ENCODE peak calls at places on chromosomes 7 and 10, in six cellular contexts. One of them, this sample, is unnamed.

GRCh38 chr10:90642136-90642535 is 215.7 kb downstream of the HTR7 start:
- DNase-seq in SJCRH30: no peak
- DNase-seq in A549: no peak
- DNase-seq in GM23248: no peak
- DNase-seq in CD8-positive, alpha-beta T cell: no peak
- DNase-seq in CD4-positive, CD25-positive, alpha-beta regulatory T cell: no peak
- DNase-seq in this sample: no peak

GRCh38 chr10:69881202-69881601 is 79.5 kb downstream of the COL13A1 start:
- DNase-seq in CD8-positive, alpha-beta T cell: no peak
- DNase-seq in CD4-positive, CD25-positive, alpha-beta regulatory T cell: no peak
- DNase-seq in A549: no peak
- DNase-seq in SJCRH30: no peak
- DNase-seq in GM23248: no peak
- DNase-seq in this sample: no peak

GRCh38 chr10:70331486-70332268 is 47.9 kb upstream of the NPFFR1 start:
- DNase-seq in GM23248: peak; percentile 88
- DNase-seq in A549: peak; percentile 84
- DNase-seq in CD8-positive, alpha-beta T cell: no peak
- DNase-seq in CD4-positive, CD25-positive, alpha-beta regulatory T cell: no peak
- DNase-seq in SJCRH30: peak; percentile 74
- DNase-seq in this sample: peak; percentile 99

GRCh38 chr7:70766109-70766508 is 365.8 kb upstream of the GALNT17 start:
- DNase-seq in GM23248: no peak
- DNase-seq in CD4-positive, CD25-positive, alpha-beta regulatory T cell: no peak
- DNase-seq in A549: no peak
- DNase-seq in SJCRH30: no peak
- DNase-seq in CD8-positive, alpha-beta T cell: no peak
- DNase-seq in this sample: no peak

GRCh38 chr10:17586741-17587720 is 30.1 kb downstream of the HACD1 start:
- DNase-seq in SJCRH30: no peak
- DNase-seq in CD8-positive, alpha-beta T cell: no peak
- DNase-seq in GM23248: peak; percentile 7
- DNase-seq in A549: no peak
- DNase-seq in CD4-positive, CD25-positive, alpha-beta regulatory T cell: no peak
- DNase-seq in this sample: peak; percentile 69

GRCh38 chr7:149865437-149865836 is 8.3 kb upstream of the ATP6V0E2 start:
- DNase-seq in GM23248: no peak
- DNase-seq in SJCRH30: no peak
- DNase-seq in CD4-positive, CD25-positive, alpha-beta regulatory T cell: peak; percentile 71
- DNase-seq in CD8-positive, alpha-beta T cell: peak; percentile 33
- DNase-seq in A549: no peak
- DNase-seq in this sample: no peak

GRCh38 chr7:118094044-118094443 is 89.9 kb upstream of the LSM8 start:
- DNase-seq in SJCRH30: no peak
- DNase-seq in A549: no peak
- DNase-seq in CD8-positive, alpha-beta T cell: no peak
- DNase-seq in GM23248: no peak
- DNase-seq in CD4-positive, CD25-positive, alpha-beta regulatory T cell: no peak
- DNase-seq in this sample: no peak

GRCh38 chr7:157529768-157530560 is 193.2 kb downstream of the DNAJB6 start:
- DNase-seq in GM23248: no peak
- DNase-seq in CD8-positive, alpha-beta T cell: no peak
- DNase-seq in CD4-positive, CD25-positive, alpha-beta regulatory T cell: no peak
- DNase-seq in SJCRH30: no peak
- DNase-seq in A549: no peak
- DNase-seq in this sample: no peak

GRCh38 chr10:24703700-24704099 is 20.0 kb downstream of the ARHGAP21 start:
- DNase-seq in CD4-positive, CD25-positive, alpha-beta regulatory T cell: no peak
- DNase-seq in CD8-positive, alpha-beta T cell: no peak
- DNase-seq in A549: no peak
- DNase-seq in GM23248: peak; percentile 86
- DNase-seq in SJCRH30: no peak
- DNase-seq in this sample: no peak

GRCh38 chr7:47819054-47819920 is 129.0 kb downstream of the PKD1L1 start:
- DNase-seq in SJCRH30: peak; percentile 72
- DNase-seq in CD4-positive, CD25-positive, alpha-beta regulatory T cell: peak; percentile 3
- DNase-seq in CD8-positive, alpha-beta T cell: no peak
- DNase-seq in A549: peak; percentile 82
- DNase-seq in GM23248: peak; percentile 83
- DNase-seq in this sample: peak; percentile 65

GRCh38 chr10:28381465-28381864 is 78.6 kb upstream of the MPP7 start:
- DNase-seq in A549: no peak
- DNase-seq in CD4-positive, CD25-positive, alpha-beta regulatory T cell: no peak
- DNase-seq in SJCRH30: no peak
- DNase-seq in GM23248: no peak
- DNase-seq in CD8-positive, alpha-beta T cell: no peak
- DNase-seq in this sample: no peak

GRCh38 chr10:29694121-29694520 is 59.4 kb upstream of the SVIL start:
- DNase-seq in SJCRH30: no peak
- DNase-seq in CD8-positive, alpha-beta T cell: no peak
- DNase-seq in GM23248: no peak
- DNase-seq in CD4-positive, CD25-positive, alpha-beta regulatory T cell: no peak
- DNase-seq in A549: no peak
- DNase-seq in this sample: no peak

GRCh38 chr7:98722402-98722801 is 105.3 kb downstream of the NPTX2 start:
- DNase-seq in CD4-positive, CD25-positive, alpha-beta regulatory T cell: no peak
- DNase-seq in A549: no peak
- DNase-seq in CD8-positive, alpha-beta T cell: no peak
- DNase-seq in GM23248: no peak
- DNase-seq in SJCRH30: no peak
- DNase-seq in this sample: no peak

GRCh38 chr10:116055919-116056252 is 217.1 kb downstream of the GFRA1 start:
- DNase-seq in CD8-positive, alpha-beta T cell: no peak
- DNase-seq in SJCRH30: no peak
- DNase-seq in CD4-positive, CD25-positive, alpha-beta regulatory T cell: no peak
- DNase-seq in GM23248: no peak
- DNase-seq in A549: no peak
- DNase-seq in this sample: no peak

GRCh38 chr7:30027915-30028748 is at the start of gene PLEKHA8:
- DNase-seq in A549: peak; percentile 85
- DNase-seq in SJCRH30: peak; percentile 91
- DNase-seq in CD8-positive, alpha-beta T cell: peak; percentile 80
- DNase-seq in GM23248: peak; percentile 85
- DNase-seq in CD4-positive, CD25-positive, alpha-beta regulatory T cell: peak; percentile 90
- DNase-seq in this sample: peak; percentile 94

GRCh38 chr10:18659784-18660561 is 742 bp downstream of the ARL5B start:
- DNase-seq in A549: peak; percentile 51
- DNase-seq in CD8-positive, alpha-beta T cell: no peak
- DNase-seq in GM23248: peak; percentile 71
- DNase-seq in CD4-positive, CD25-positive, alpha-beta regulatory T cell: peak; percentile 9
- DNase-seq in SJCRH30: peak; percentile 3
- DNase-seq in this sample: peak; percentile 42

GRCh38 chr7:37419496-37419895 is 29.2 kb downstream of the ELMO1 start:
- DNase-seq in CD4-positive, CD25-positive, alpha-beta regulatory T cell: no peak
- DNase-seq in CD8-positive, alpha-beta T cell: no peak
- DNase-seq in A549: no peak
- DNase-seq in SJCRH30: no peak
- DNase-seq in GM23248: no peak
- DNase-seq in this sample: no peak

GRCh38 chr10:71621783-71622526 is 97.6 kb downstream of the C10orf105 start:
- DNase-seq in A549: no peak
- DNase-seq in CD8-positive, alpha-beta T cell: no peak
- DNase-seq in SJCRH30: peak; percentile 60
- DNase-seq in GM23248: peak; percentile 71
- DNase-seq in CD4-positive, CD25-positive, alpha-beta regulatory T cell: no peak
- DNase-seq in this sample: no peak

GRCh38 chr7:45985902-45986301 is 64.8 kb upstream of the IGFBP3 start:
- DNase-seq in GM23248: peak; percentile 89
- DNase-seq in CD8-positive, alpha-beta T cell: no peak
- DNase-seq in SJCRH30: no peak
- DNase-seq in A549: peak; percentile 52
- DNase-seq in CD4-positive, CD25-positive, alpha-beta regulatory T cell: no peak
- DNase-seq in this sample: no peak

GRCh38 chr7:154183482-154183881 is 131.3 kb downstream of the DPP6 start:
- DNase-seq in SJCRH30: no peak
- DNase-seq in CD8-positive, alpha-beta T cell: no peak
- DNase-seq in A549: no peak
- DNase-seq in GM23248: no peak
- DNase-seq in CD4-positive, CD25-positive, alpha-beta regulatory T cell: no peak
- DNase-seq in this sample: no peak

GRCh38 chr7:105209870-105210269 is 178.9 kb downstream of the SRPK2 start:
- DNase-seq in GM23248: no peak
- DNase-seq in CD8-positive, alpha-beta T cell: no peak
- DNase-seq in SJCRH30: peak; percentile 60
- DNase-seq in A549: no peak
- DNase-seq in CD4-positive, CD25-positive, alpha-beta regulatory T cell: peak; percentile 41
- DNase-seq in this sample: no peak

GRCh38 chr10:184174-184573 is 48.9 kb downstream of the ZMYND11 start:
- DNase-seq in A549: no peak
- DNase-seq in GM23248: no peak
- DNase-seq in CD8-positive, alpha-beta T cell: no peak
- DNase-seq in CD4-positive, CD25-positive, alpha-beta regulatory T cell: no peak
- DNase-seq in SJCRH30: no peak
- DNase-seq in this sample: no peak

GRCh38 chr10:25338271-25338670 is 163.5 kb downstream of the GPR158 start:
- DNase-seq in GM23248: no peak
- DNase-seq in SJCRH30: no peak
- DNase-seq in CD8-positive, alpha-beta T cell: no peak
- DNase-seq in CD4-positive, CD25-positive, alpha-beta regulatory T cell: no peak
- DNase-seq in A549: no peak
- DNase-seq in this sample: no peak

GRCh38 chr7:36280840-36281812 is 108.5 kb upstream of the ANLN start:
- DNase-seq in CD8-positive, alpha-beta T cell: no peak
- DNase-seq in SJCRH30: peak; percentile 66
- DNase-seq in CD4-positive, CD25-positive, alpha-beta regulatory T cell: no peak
- DNase-seq in A549: peak; percentile 76
- DNase-seq in GM23248: peak; percentile 97
- DNase-seq in this sample: peak; percentile 60

GRCh38 chr7:124784879-124785818 is 19.6 kb upstream of the GPR37 start:
- DNase-seq in GM23248: peak; percentile 75
- DNase-seq in A549: peak; percentile 62
- DNase-seq in SJCRH30: peak; percentile 39
- DNase-seq in CD8-positive, alpha-beta T cell: no peak
- DNase-seq in CD4-positive, CD25-positive, alpha-beta regulatory T cell: no peak
- DNase-seq in this sample: peak; percentile 79

GRCh38 chr7:92731327-92732063 is 104.9 kb downstream of the CDK6 start:
- DNase-seq in A549: no peak
- DNase-seq in GM23248: peak; percentile 52
- DNase-seq in SJCRH30: no peak
- DNase-seq in CD8-positive, alpha-beta T cell: no peak
- DNase-seq in CD4-positive, CD25-positive, alpha-beta regulatory T cell: no peak
- DNase-seq in this sample: no peak

GRCh38 chr7:92727755-92728154 is 108.6 kb downstream of the CDK6 start:
- DNase-seq in SJCRH30: no peak
- DNase-seq in GM23248: peak; percentile 75
- DNase-seq in CD8-positive, alpha-beta T cell: no peak
- DNase-seq in A549: no peak
- DNase-seq in CD4-positive, CD25-positive, alpha-beta regulatory T cell: no peak
- DNase-seq in this sample: no peak

GRCh38 chr7:92730808-92731207 is 105.6 kb downstream of the CDK6 start:
- DNase-seq in CD8-positive, alpha-beta T cell: no peak
- DNase-seq in CD4-positive, CD25-positive, alpha-beta regulatory T cell: no peak
- DNase-seq in GM23248: peak; percentile 78
- DNase-seq in SJCRH30: no peak
- DNase-seq in A549: no peak
- DNase-seq in this sample: no peak

GRCh38 chr7:92729172-92729571 is 107.2 kb downstream of the CDK6 start:
- DNase-seq in CD4-positive, CD25-positive, alpha-beta regulatory T cell: no peak
- DNase-seq in A549: no peak
- DNase-seq in CD8-positive, alpha-beta T cell: no peak
- DNase-seq in GM23248: no peak
- DNase-seq in SJCRH30: no peak
- DNase-seq in this sample: no peak

GRCh38 chr7:92729751-92730150 is 106.6 kb downstream of the CDK6 start:
- DNase-seq in A549: no peak
- DNase-seq in GM23248: no peak
- DNase-seq in CD4-positive, CD25-positive, alpha-beta regulatory T cell: no peak
- DNase-seq in CD8-positive, alpha-beta T cell: no peak
- DNase-seq in SJCRH30: no peak
- DNase-seq in this sample: no peak
- H3K4me1 ChIP-seq in A549: peaks cover 25% of the 10 kb centered on the region
- H3K4me1 ChIP-seq in GM23248: peaks cover 49% of the 10 kb centered on the region
- H3K4me1 ChIP-seq in CD4-positive, CD25-positive, alpha-beta regulatory T cell: no peaks in the 10 kb centered on the region
- H3K4me1 ChIP-seq in CD8-positive, alpha-beta T cell: no peaks in the 10 kb centered on the region
- H3K4me1 ChIP-seq in SJCRH30: peaks cover 7% of the 10 kb centered on the region
- H3K4me1 ChIP-seq in this sample: peaks cover 12% of the 10 kb centered on the region

DNA sequence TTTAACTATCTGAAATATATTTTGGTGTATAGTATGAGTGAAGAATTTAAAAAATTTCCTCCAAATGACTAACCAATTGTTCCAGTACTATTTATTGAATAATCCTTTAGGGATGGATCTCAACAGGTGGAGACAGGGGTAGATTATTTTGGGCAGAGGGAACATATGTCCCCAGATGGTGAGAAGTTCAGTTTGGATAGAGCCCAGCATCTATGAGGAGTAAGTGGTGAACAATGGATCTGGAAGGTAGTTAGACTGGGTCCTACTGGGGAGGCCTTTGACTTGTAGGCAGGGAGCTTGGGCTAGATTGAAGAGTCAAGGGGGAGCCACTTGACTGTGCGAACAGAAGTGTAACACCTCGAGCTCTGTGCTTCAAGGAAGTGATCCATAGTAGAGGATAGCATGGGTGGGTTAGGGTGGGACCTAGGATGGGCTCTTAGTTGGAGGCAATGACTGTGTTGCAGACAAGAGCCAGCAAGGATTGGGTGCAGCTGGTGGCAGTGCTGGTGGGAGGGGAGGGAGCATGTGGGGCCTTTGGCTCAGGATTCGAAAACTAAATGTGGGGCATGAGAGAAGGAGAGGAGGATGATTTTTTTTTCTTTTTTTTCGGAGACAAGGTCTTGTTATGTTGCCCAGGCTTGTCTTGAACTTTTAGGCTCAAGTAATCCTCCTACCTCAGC is 3.9 kb upstream of the PURB start:
- DNase-seq in CD8-positive, alpha-beta T cell: no peak
- DNase-seq in A549: no peak
- DNase-seq in CD4-positive, CD25-positive, alpha-beta regulatory T cell: no peak
- DNase-seq in SJCRH30: peak; percentile 85
- DNase-seq in GM23248: no peak
- DNase-seq in this sample: no peak
- H3K4me3 ChIP-seq in CD8-positive, alpha-beta T cell: no peak overlapping the region
- H3K4me3 ChIP-seq in A549: no peak overlapping the region
- H3K4me3 ChIP-seq in CD4-positive, CD25-positive, alpha-beta regulatory T cell: no peak overlapping the region
- H3K4me3 ChIP-seq in SJCRH30: peak overlapping the region; percentile 3
- H3K4me3 ChIP-seq in GM23248: no peak overlapping the region
- H3K4me3 ChIP-seq in this sample: no peak overlapping the region

GRCh38 chr7:95255691-95256090 is 68.6 kb downstream of the PON1 start:
- DNase-seq in CD4-positive, CD25-positive, alpha-beta regulatory T cell: no peak
- DNase-seq in A549: no peak
- DNase-seq in SJCRH30: no peak
- DNase-seq in CD8-positive, alpha-beta T cell: no peak
- DNase-seq in GM23248: no peak
- DNase-seq in this sample: no peak
- H3K27ac ChIP-seq in CD4-positive, CD25-positive, alpha-beta regulatory T cell: no peak overlapping the region
- H3K27ac ChIP-seq in A549: peak overlapping the region; percentile 45
- H3K27ac ChIP-seq in SJCRH30: no peak overlapping the region
- H3K27ac ChIP-seq in CD8-positive, alpha-beta T cell: no peak overlapping the region
- H3K27ac ChIP-seq in GM23248: no peak overlapping the region
- H3K27ac ChIP-seq in this sample: no peak overlapping the region

DNA sequence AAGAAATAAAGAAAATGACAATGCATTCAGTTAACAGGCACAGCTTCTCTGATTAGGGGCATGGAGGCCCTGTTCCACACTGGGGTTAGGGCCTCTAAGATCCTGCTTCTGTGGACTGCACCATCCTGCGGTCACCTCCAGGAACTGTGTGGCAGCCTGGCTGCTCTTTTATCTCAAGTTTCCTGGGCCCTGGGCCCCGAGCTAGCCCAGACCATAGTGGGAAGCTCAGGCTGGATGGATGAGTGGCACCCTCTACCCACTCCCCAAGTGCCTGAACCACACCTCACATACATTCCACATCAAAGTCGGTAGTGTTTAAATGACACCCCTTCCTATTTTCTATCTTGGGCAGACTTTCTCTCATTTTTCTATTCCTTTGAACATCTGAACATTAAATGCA is 461.5 kb upstream of the MKI67 start:
- DNase-seq in CD4-positive, CD25-positive, alpha-beta regulatory T cell: no peak
- DNase-seq in CD8-positive, alpha-beta T cell: no peak
- DNase-seq in SJCRH30: no peak
- DNase-seq in A549: no peak
- DNase-seq in GM23248: no peak
- DNase-seq in this sample: no peak
- H3K4me1 ChIP-seq in CD4-positive, CD25-positive, alpha-beta regulatory T cell: no peaks in the 10 kb centered on the region
- H3K4me1 ChIP-seq in CD8-positive, alpha-beta T cell: no peaks in the 10 kb centered on the region
- H3K4me1 ChIP-seq in SJCRH30: no peaks in the 10 kb centered on the region
- H3K4me1 ChIP-seq in A549: no peaks in the 10 kb centered on the region
- H3K4me1 ChIP-seq in GM23248: no peaks in the 10 kb centered on the region
- H3K4me1 ChIP-seq in this sample: no peaks in the 10 kb centered on the region